ENCODE peak calls at places on chromosomes 7 and 10, in four cellular contexts. P is EL, X is HCEC 1CT, H is HFF-Myc. Q is an unnamed sample.

GRCh38 chr10:92204238-92204637 is 86.6 kb downstream of the CPEB3 start:
- DNase-seq in H (no peak), X (no peak), P (no peak), Q (no peak)

GRCh38 chr7:36037121-36037662 is 115.9 kb upstream of the EEPD1 start:
- DNase-seq in P (peak; percentile 92), X (no peak), H (peak; percentile 76), Q (peak; percentile 29)

GRCh38 chr10:123429631-123430257 is 236.4 kb upstream of the GPR26 start:
- DNase-seq in H (no peak), P (no peak), X (no peak), Q (no peak)

GRCh38 chr7:143256325-143256724 is 6.9 kb upstream of the GSTK1 start:
- DNase-seq in P (no peak), X (no peak), H (no peak), Q (no peak)

GRCh38 chr7:98831641-98832221 is 38.1 kb downstream of the TMEM130 start:
- DNase-seq in P (peak; percentile 26), X (peak; percentile 32), H (no peak), Q (peak; percentile 29)

GRCh38 chr7:66454600-66455225 is 174.0 kb upstream of the KCTD7 start:
- DNase-seq in P (no peak), X (no peak), H (no peak), Q (no peak)

GRCh38 chr10:119541046-119541445 is 1.5 kb downstream of the RGS10 start:
- DNase-seq in P (peak; percentile 46), H (no peak), X (no peak), Q (no peak)

GRCh38 chr10:67923551-67923950 is 39.1 kb downstream of the SIRT1 start:
- DNase-seq in P (peak; percentile 75), H (no peak), X (no peak), Q (no peak)

GRCh38 chr7:7911339-7911738 is 57.3 kb upstream of the GLCCI1 start:
- DNase-seq in X (peak; percentile 75), H (peak; percentile 9), P (peak; percentile 88), Q (no peak)

GRCh38 chr7:30836991-30837390 is 65.8 kb downstream of the MINDY4 start:
- DNase-seq in X (no peak), P (no peak), H (no peak), Q (no peak)

GRCh38 chr10:64977912-64978311 is 1456.7 kb downstream of the REEP3 start:
- DNase-seq in H (no peak), X (no peak), P (no peak), Q (no peak)

GRCh38 chr10:129161184-129161583 is 305.9 kb upstream of the MGMT start:
- DNase-seq in P (no peak), H (no peak), X (no peak), Q (no peak)

GRCh38 chr7:96401200-96401599 is 79.3 kb upstream of the SLC25A13 start:
- DNase-seq in H (no peak), P (no peak), X (no peak), Q (no peak)

GRCh38 chr10:86373828-86374227 is 7.2 kb upstream of the GRID1 start:
- DNase-seq in X (no peak), P (no peak), H (no peak), Q (no peak)

GRCh38 chr7:111835066-111835465 is 272.8 kb upstream of the IMMP2L start:
- DNase-seq in H (peak; percentile 76), P (peak; percentile 83), X (peak; percentile 84), Q (peak; percentile 45)

GRCh38 chr7:46321556-46322205 is 400.6 kb upstream of the IGFBP3 start:
- DNase-seq in H (peak; percentile 26), X (peak; percentile 33), P (peak; percentile 64), Q (no peak)

GRCh38 chr10:120951288-120951687 is 100.1 kb downstream of the WDR11 start:
- DNase-seq in H (no peak), X (no peak), P (no peak), Q (no peak)

GRCh38 chr10:24451325-24451820 is 242.4 kb downstream of the KIAA1217 start:
- DNase-seq in P (no peak), X (no peak), H (no peak), Q (no peak)

GRCh38 chr10:114045071-114045737 is 1.5 kb downstream of the ADRB1 start:
- DNase-seq in H (no peak), P (peak; percentile 17), X (no peak), Q (no peak)

GRCh38 chr7:45446195-45446944 is 127.8 kb upstream of the ADCY1 start:
- DNase-seq in H (no peak), X (peak; percentile 87), P (no peak), Q (no peak)

GRCh38 chr10:121791761-121792160 is 136.1 kb downstream of the ATE1 start:
- DNase-seq in X (no peak), H (no peak), P (no peak), Q (no peak)

GRCh38 chr10:113614304-113614703 is 49.5 kb downstream of the NRAP start:
- DNase-seq in X (no peak), H (no peak), P (no peak), Q (no peak)

GRCh38 chr7:506921-507622 is 12.6 kb downstream of the PDGFA start:
- DNase-seq in X (no peak), P (no peak), H (no peak), Q (no peak)

GRCh38 chr10:22436526-22436892 is 91.2 kb downstream of the SPAG6 start:
- DNase-seq in P (no peak), H (no peak), X (no peak), Q (peak; percentile 25)